ENCODE peak calls at places on chromosomes 1 and 21, in ten cellular contexts. K is memory B cell; P is prostate gland; G is RPMI8226; Y is A172; T is NCI-H1092 treated with DMSO at 0.1 percent for 48 hours; F is NCI-H774; L is endothelial cell; H is IMR-90; S is activated CD4-positive, alpha-beta T cell treated with anti-CD3 and anti-CD28 coated beads, Interleukin-2, amount 10 ng/mL, durations not matched to agents 7 days and 5 days. J is an unnamed sample.

GRCh38 chr21:45020629-45021427 is 53.6 kb upstream of the ADARB1 start:
- DNase-seq in F (no peak), T (no peak), Y (no peak), H (no peak), P (no peak), S (no peak), K (no peak), G (peak; percentile 46), L (no peak), J (no peak)

GRCh38 chr21:44089001-44089911 is 17.9 kb upstream of the PWP2 start:
- DNase-seq in P (peak; percentile 3), K (peak; percentile 32), Y (no peak), S (peak; percentile 62), F (no peak), G (no peak), L (no peak), H (no peak), T (no peak), J (no peak)

GRCh38 chr1:21261551-21262281 is 28.5 kb downstream of the ECE1 start:
- DNase-seq in K (no peak), H (peak; percentile 96), Y (peak; percentile 91), F (no peak), S (no peak), L (peak; percentile 20), P (no peak), G (no peak), T (no peak), J (no peak)

GRCh38 chr1:246711548-246712003 is 12.6 kb upstream of the SCCPDH start:
- DNase-seq in L (no peak), P (no peak), S (no peak), T (no peak), G (no peak), F (no peak), Y (no peak), H (no peak), K (no peak), J (no peak)

GRCh38 chr1:113216664-113217063 is 143.7 kb downstream of the LRIG2 start:
- DNase-seq in G (no peak), H (no peak), K (no peak), S (no peak), T (no peak), F (no peak), Y (no peak), L (no peak), P (no peak), J (no peak)

GRCh38 chr1:222068937-222069336 is 327.0 kb upstream of the DUSP10 start:
- DNase-seq in S (no peak), H (no peak), F (no peak), Y (no peak), K (no peak), G (no peak), T (no peak), P (no peak), L (no peak), J (no peak)

GRCh38 chr1:116415699-116416533 is 42.9 kb downstream of the ATP1A1 start:
- DNase-seq in S (no peak), K (no peak), F (no peak), L (no peak), P (no peak), Y (no peak), G (no peak), T (no peak), H (peak; percentile 18), J (peak; percentile 71)

GRCh38 chr1:232854786-232855185 is 49.6 kb downstream of the MAP10 start:
- DNase-seq in T (no peak), P (no peak), H (no peak), Y (no peak), G (no peak), S (no peak), F (no peak), K (no peak), L (no peak), J (no peak)

GRCh38 chr1:75203415-75204277 is 69.5 kb downstream of the LHX8 start:
- DNase-seq in P (no peak), F (peak; percentile 39), S (no peak), L (peak; percentile 38), H (peak; percentile 47), T (peak; percentile 43), G (peak; percentile 30), K (no peak), Y (peak; percentile 48), J (peak; percentile 67)

GRCh38 chr1:78113156-78113916 is 67.6 kb downstream of the GIPC2 start:
- DNase-seq in P (no peak), K (no peak), Y (no peak), F (no peak), T (no peak), S (no peak), L (no peak), H (no peak), G (no peak), J (no peak)

GRCh38 chr1:174743654-174744561 is 255.8 kb upstream of the CACYBP start:
- DNase-seq in Y (peak; percentile 62), L (no peak), H (peak; percentile 63), S (no peak), F (peak; percentile 41), P (no peak), K (no peak), G (peak; percentile 37), T (peak; percentile 72), J (peak; percentile 87)

GRCh38 chr1:33387512-33388079 is 43.3 kb downstream of the PHC2 start:
- DNase-seq in P (no peak), T (no peak), F (no peak), Y (no peak), S (no peak), K (no peak), G (no peak), H (peak; percentile 94), L (no peak), J (no peak)

J was measured in Karpas-422.